ENCODE peak calls at places on chromosomes 4 and X, in five cellular contexts. A, R, O, F and Q are unnamed samples.

GRCh38 chr4:91567594-91567993 is 736.2 kb upstream of the GRID2 start:
- DNase-seq in A (no peak), R (no peak), O (no peak), F (no peak), Q (no peak)

GRCh38 chr4:25110653-25111329 is 49.5 kb downstream of the SEPSECS start:
- DNase-seq in A (no peak), R (no peak), O (no peak), F (no peak), Q (no peak)

GRCh38 chr4:78268607-78269006 is 211.5 kb downstream of the FRAS1 start:
- DNase-seq in A (no peak), R (no peak), O (no peak), F (no peak), Q (no peak)

GRCh38 chr4:40261246-40262078 is 64.6 kb downstream of the RHOH start:
- DNase-seq in A (no peak), R (no peak), O (no peak), F (no peak), Q (no peak)

GRCh38 chr4:121070274-121070673 is 2.1 kb downstream of the NDNF start:
- DNase-seq in A (no peak), R (peak; percentile 18), O (no peak), F (no peak), Q (peak; percentile 22)

GRCh38 chr4:139841464-139842195 is 176.0 kb downstream of the MGST2 start:
- DNase-seq in A (no peak), R (peak; percentile 45), O (no peak), F (no peak), Q (no peak)

GRCh38 chrX:56564182-56564885 is 907 bp downstream of the UBQLN2 start:
- DNase-seq in A (no peak), R (peak; percentile 20), O (peak; percentile 54), F (no peak), Q (no peak)

GRCh38 chrX:45623266-45623665 is 422.6 kb upstream of the DIPK2B start:
- DNase-seq in A (no peak), R (no peak), O (no peak), F (no peak), Q (no peak)

GRCh38 chr4:55396305-55397023 is 707 bp downstream of the TMEM165 start:
- DNase-seq in A (no peak), R (peak; percentile 72), O (peak; percentile 69), F (no peak), Q (peak; percentile 72)

GRCh38 chrX:2325076-2325784 is 175.5 kb downstream of the DHRSX start:
- DNase-seq in A (no peak), R (no peak), O (peak; percentile 90), F (peak; percentile 93), Q (no peak)

GRCh38 chrX:25017667-25018247 is 2.0 kb upstream of the ARX start:
- DNase-seq in A (no peak), R (no peak), O (no peak), F (no peak), Q (no peak)

DNA sequence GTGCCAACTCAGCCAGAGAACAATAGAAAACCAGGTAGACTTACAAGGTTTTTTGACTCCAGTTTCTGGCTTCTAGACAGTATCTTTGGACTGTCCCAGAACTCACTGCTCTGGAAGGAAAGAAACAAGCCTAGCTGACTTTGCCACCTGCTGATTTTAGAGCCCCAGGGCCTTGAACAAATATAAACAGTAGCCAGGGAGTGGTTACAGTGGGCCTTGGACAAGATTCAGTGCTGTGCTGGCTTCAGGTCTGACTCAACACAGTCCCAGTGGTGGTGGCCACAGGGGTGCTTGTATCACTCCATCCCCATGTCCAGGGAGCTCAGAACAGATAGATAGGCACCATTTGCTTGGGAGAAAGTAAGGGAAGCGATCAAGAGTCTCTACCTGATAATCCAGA is 694.1 kb upstream of the ADGRL3 start:
- DNase-seq in A (no peak), R (no peak), O (no peak), F (no peak), Q (no peak)
- TF ChIP-seq CTCF in A (no peak), R (no peak), O (no peak), F (no peak), Q (no peak)

DNA sequence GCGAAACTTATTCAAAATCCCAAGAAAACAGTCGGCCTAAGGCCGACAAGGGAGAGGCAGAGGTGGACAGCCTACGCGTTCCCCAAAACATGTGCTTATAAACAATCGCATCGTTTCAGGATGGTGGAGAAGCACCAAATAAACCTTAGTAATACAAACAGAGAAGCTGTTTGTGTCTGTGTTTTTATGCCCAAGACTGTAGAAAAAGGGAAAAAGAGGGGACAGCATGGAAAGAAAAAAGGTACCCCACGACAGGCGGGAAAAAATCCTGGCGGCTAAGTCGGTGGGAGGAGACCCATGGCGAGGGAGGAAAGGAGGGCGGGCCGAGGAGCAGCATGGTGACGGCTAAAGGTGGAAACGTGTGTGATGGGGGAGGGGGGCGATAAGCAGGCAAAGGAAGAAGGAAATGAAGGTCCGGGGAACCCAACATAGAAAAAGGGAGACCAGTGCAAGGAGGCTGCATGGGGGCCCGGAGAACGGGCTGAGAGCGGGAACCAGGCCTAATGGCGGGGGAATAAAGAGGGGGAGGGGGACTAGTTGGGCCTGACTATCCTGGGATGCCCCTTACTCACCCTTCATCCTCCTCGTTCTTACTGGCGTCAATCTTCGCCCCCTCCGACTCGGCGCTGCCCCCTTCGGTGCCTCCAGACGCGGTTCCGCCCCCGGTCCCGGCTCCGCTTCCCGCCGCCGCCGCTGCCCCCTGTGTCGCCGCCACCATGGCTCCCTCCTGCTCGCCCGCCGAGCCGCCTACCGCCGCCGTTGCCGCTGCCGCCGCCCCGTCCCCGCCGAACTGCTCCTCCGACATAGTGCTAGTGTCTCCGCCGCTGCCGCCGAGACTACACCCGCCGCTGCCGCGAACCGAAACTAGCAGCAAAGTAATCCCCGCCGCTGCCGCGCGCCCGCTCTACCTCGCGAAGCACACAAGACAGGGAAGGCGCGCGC is 646 bp downstream of the HNRNPD start:
- DNase-seq in A (no peak), R (peak; percentile 70), O (peak; percentile 89), F (peak; percentile 60), Q (peak; percentile 72)
- TF ChIP-seq CTCF in A (no peak), R (no peak), O (no peak), F (no peak), Q (no peak)

GRCh38 chr4:87268401-87268800 is 48.0 kb upstream of the KLHL8 start:
- DNase-seq in A (no peak), R (no peak), O (no peak), F (no peak), Q (no peak)

GRCh38 chr4:87274327-87274726 is 48.4 kb downstream of the HSD17B13 start:
- DNase-seq in A (no peak), R (no peak), O (no peak), F (no peak), Q (no peak)

GRCh38 chr4:87270825-87271224 is 50.4 kb upstream of the KLHL8 start:
- DNase-seq in A (no peak), R (peak; percentile 17), O (no peak), F (no peak), Q (no peak)

GRCh38 chr4:87266986-87267385 is 46.6 kb upstream of the KLHL8 start:
- DNase-seq in A (no peak), R (no peak), O (no peak), F (no peak), Q (no peak)

DNA sequence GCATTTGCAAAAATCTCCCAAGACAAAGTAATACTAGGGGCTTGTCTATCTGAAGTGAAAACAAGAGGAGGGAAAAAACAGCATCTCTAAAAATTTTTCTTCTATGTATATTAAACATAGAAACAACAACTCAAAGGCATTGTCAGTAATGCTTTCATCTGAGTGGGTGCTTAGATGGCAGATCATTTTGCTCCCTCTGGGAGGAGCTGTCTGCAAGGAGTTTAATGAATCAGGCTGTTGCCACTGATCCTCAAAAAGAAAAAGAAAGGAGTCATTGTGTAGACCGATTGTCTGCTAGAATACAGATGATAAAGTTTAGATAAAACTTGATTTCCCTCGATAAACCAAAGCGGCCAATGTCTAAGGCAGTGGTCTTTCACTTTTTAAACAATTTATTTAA is 49.7 kb upstream of the KLHL8 start:
- DNase-seq in A (no peak), R (no peak), O (peak; percentile 59), F (no peak), Q (peak; percentile 5)
- TF ChIP-seq CTCF in A (peak; percentile 62), R (no peak), O (peak; percentile 25), F (peak; percentile 37), Q (no peak)

GRCh38 chrX:130295519-130296314 is 27.0 kb upstream of the ZNF280C start:
- DNase-seq in A (no peak), R (no peak), O (no peak), F (no peak), Q (no peak)
- TF ChIP-seq CTCF in A (no peak), R (no peak), O (no peak), F (no peak), Q (no peak)

GRCh38 chr4:127788517-127788916 is 6.4 kb downstream of the HSPA4L start:
- DNase-seq in A (no peak), R (no peak), O (no peak), F (no peak), Q (no peak)
- TF ChIP-seq CTCF in A (peak; percentile 57), R (no peak), O (no peak), F (no peak), Q (no peak)

GRCh38 chr4:41693629-41694028 is 54.9 kb downstream of the PHOX2B start:
- DNase-seq in A (peak; percentile 10), R (no peak), O (no peak), F (no peak), Q (no peak)

GRCh38 chr4:41696131-41696530 is 52.4 kb downstream of the PHOX2B start:
- DNase-seq in A (no peak), R (no peak), O (no peak), F (no peak), Q (no peak)

GRCh38 chr4:41687971-41688370 is 60.6 kb downstream of the PHOX2B start:
- DNase-seq in A (no peak), R (no peak), O (peak; percentile 69), F (no peak), Q (no peak)

GRCh38 chr4:41696768-41697167 is 51.8 kb downstream of the PHOX2B start:
- DNase-seq in A (no peak), R (no peak), O (no peak), F (no peak), Q (no peak)

GRCh38 chr4:41692717-41693345 is 55.7 kb downstream of the PHOX2B start:
- DNase-seq in A (peak; percentile 43), R (peak; percentile 72), O (peak; percentile 80), F (peak; percentile 48), Q (peak; percentile 54)
- TF ChIP-seq CTCF in A (peak; percentile 88), R (peak; percentile 90), O (peak; percentile 76), F (peak; percentile 75), Q (peak; percentile 82)

GRCh38 chrX:118324588-118324987 is 21.3 kb upstream of the WDR44 start:
- DNase-seq in A (no peak), R (no peak), O (no peak), F (no peak), Q (no peak)

GRCh38 chrX:118329179-118329578 is 16.7 kb upstream of the WDR44 start:
- DNase-seq in A (no peak), R (no peak), O (no peak), F (no peak), Q (no peak)

GRCh38 chrX:118325453-118325852 is 20.5 kb upstream of the WDR44 start:
- DNase-seq in A (no peak), R (no peak), O (no peak), F (no peak), Q (no peak)
- TF ChIP-seq CTCF in A (peak; percentile 62), R (no peak), O (no peak), F (no peak), Q (no peak)

GRCh38 chr4:128333309-128334006 is 45.8 kb upstream of the PGRMC2 start:
- DNase-seq in A (no peak), R (no peak), O (no peak), F (no peak), Q (no peak)
- TF ChIP-seq CTCF in A (no peak), R (no peak), O (no peak), F (no peak), Q (no peak)

GRCh38 chrX:115912372-115912897 is 258.1 kb upstream of the AGTR2 start:
- DNase-seq in A (no peak), R (no peak), O (no peak), F (no peak), Q (no peak)
- TF ChIP-seq CTCF in A (no peak), R (peak; percentile 20), O (no peak), F (no peak), Q (peak; percentile 22)